ENCODE peak calls at places on chromosomes 4 and X, in ten cellular contexts. F is H1; V is ACHN; N is cardiac muscle cell; L is NAMALWA; J is GM13976; T is NCI-H1694 treated with DMSO at 0.1 percent for 48 hours; S is NK-92 treated with Interleukin-12 subunit alpha and Interleukin-12 subunit beta, amount 100 ng/mL, for 24 hours; C is stimulated activated CD4-positive, alpha-beta T cell treated with anti-CD3 and anti-CD28 coated beads, Interleukin-2, amount 100 ng/mL, for 24 hours; M is ovary. I is an unnamed sample.

GRCh38 chrX:121014826-121015225 is 29.3 kb upstream of the CT47A1 start:
- DNase-seq in V (no peak), S (no peak), M (no peak), T (no peak), C (no peak), F (no peak), J (no peak), L (no peak), N (no peak), I (no peak)

GRCh38 chr4:84269531-84269930 is 229.6 kb downstream of the NKX6-1 start:
- DNase-seq in F (no peak), C (no peak), T (no peak), M (no peak), S (no peak), V (no peak), N (no peak), J (no peak), L (no peak), I (no peak)

GRCh38 chr4:168919706-168920324 is 90.2 kb downstream of the CBR4 start:
- DNase-seq in F (peak; percentile 46), C (no peak), N (peak; percentile 13), L (no peak), M (no peak), S (no peak), V (no peak), J (no peak), T (no peak), I (no peak)

GRCh38 chr4:10180927-10181744 is 64.5 kb upstream of the WDR1 start:
- DNase-seq in J (peak; percentile 45), S (no peak), C (peak; percentile 22), M (no peak), F (no peak), L (peak; percentile 12), T (no peak), N (no peak), V (no peak), I (peak; percentile 96)

GRCh38 chr4:188029114-188029513 is 33.5 kb downstream of the ZFP42 start:
- DNase-seq in N (no peak), M (no peak), J (no peak), L (no peak), S (no peak), T (no peak), V (no peak), C (no peak), F (no peak), I (no peak)

GRCh38 chrX:117996918-117997480 is 119.6 kb downstream of the KLHL13 start:
- DNase-seq in J (peak; percentile 4), T (no peak), V (peak; percentile 8), C (no peak), S (no peak), F (no peak), M (no peak), N (no peak), L (peak; percentile 2), I (no peak)

GRCh38 chrX:119190251-119190651 is 45.8 kb upstream of the PGRMC1 start:
- DNase-seq in J (no peak), V (no peak), L (no peak), F (no peak), N (no peak), C (no peak), S (no peak), T (no peak), M (no peak), I (no peak)

GRCh38 chr4:113383111-113383785 is 333.8 kb downstream of the ANK2 start:
- DNase-seq in N (no peak), L (no peak), C (no peak), T (no peak), V (no peak), S (no peak), F (no peak), M (no peak), J (no peak), I (no peak)

GRCh38 chr4:137267024-137267423 is 265.3 kb downstream of the PCDH18 start:
- DNase-seq in N (no peak), J (no peak), T (no peak), C (no peak), L (no peak), V (no peak), M (no peak), F (no peak), S (no peak), I (no peak)

GRCh38 chrX:24301060-24301459 is 12.8 kb downstream of the SUPT20HL2 start:
- DNase-seq in C (no peak), N (no peak), J (no peak), L (no peak), F (no peak), V (no peak), M (no peak), T (no peak), S (no peak), I (no peak)

GRCh38 chr4:83716874-83717273 is 181.0 kb downstream of the GPAT3 start:
- DNase-seq in M (no peak), V (no peak), J (no peak), S (no peak), L (no peak), N (no peak), C (no peak), T (no peak), F (no peak), I (no peak)

GRCh38 chr4:160026720-160027119 is 923.8 kb downstream of the RAPGEF2 start:
- DNase-seq in J (no peak), C (no peak), L (no peak), F (no peak), T (no peak), N (peak; percentile 0), M (no peak), S (no peak), V (peak; percentile 67), I (no peak)

GRCh38 chrX:4710618-4711433 is 997.4 kb upstream of the PRKX start:
- DNase-seq in C (no peak), M (no peak), J (no peak), N (no peak), T (no peak), S (no peak), F (no peak), L (no peak), V (no peak), I (no peak)

GRCh38 chr4:22090655-22091350 is 142.2 kb upstream of the KCNIP4 start:
- DNase-seq in N (peak; percentile 31), S (no peak), F (no peak), J (no peak), L (no peak), M (no peak), T (no peak), C (no peak), V (no peak), I (no peak)

GRCh38 chrX:23908219-23909003 is 605 bp downstream of the CXorf58 start:
- DNase-seq in J (no peak), C (peak; percentile 2), N (peak; percentile 59), L (peak; percentile 69), S (no peak), F (no peak), T (no peak), M (no peak), V (no peak), I (no peak)

GRCh38 chr4:86014599-86014998 is 345.3 kb downstream of the MAPK10 start:
- DNase-seq in L (peak; percentile 46), V (no peak), N (peak; percentile 3), J (peak; percentile 44), F (no peak), M (no peak), T (no peak), C (no peak), S (no peak), I (no peak)

GRCh38 chrX:69060631-69061408 is 104.4 kb downstream of the PJA1 start:
- DNase-seq in N (peak; percentile 54), M (no peak), T (no peak), S (no peak), F (peak; percentile 45), J (no peak), L (no peak), C (no peak), V (no peak), I (no peak)

GRCh38 chr4:26127851-26128337 is 192.9 kb upstream of the RBPJ start:
- DNase-seq in S (no peak), L (no peak), F (no peak), M (no peak), J (no peak), T (no peak), V (no peak), C (no peak), N (no peak), I (no peak)

GRCh38 chr4:184732126-184732525 is 1.8 kb downstream of the CENPU start:
- DNase-seq in S (no peak), L (no peak), M (no peak), V (no peak), N (no peak), F (no peak), C (no peak), J (no peak), T (no peak), I (no peak)

GRCh38 chr4:40455340-40455902 is 120.3 kb downstream of the CHRNA9 start:
- DNase-seq in V (no peak), S (peak; percentile 61), L (no peak), C (no peak), J (no peak), T (no peak), N (no peak), M (no peak), F (no peak), I (no peak)

GRCh38 chr4:47913858-47914218 is 545 bp downstream of the NFXL1 start:
- DNase-seq in J (peak; percentile 42), F (peak; percentile 73), L (peak; percentile 35), V (peak; percentile 16), N (peak; percentile 38), T (no peak), S (peak; percentile 26), C (peak; percentile 50), M (peak; percentile 68), I (peak; percentile 35)

GRCh38 chrX:39766085-39766726 is 331.6 kb downstream of the BCOR start:
- DNase-seq in L (peak; percentile 33), S (no peak), M (no peak), T (no peak), N (no peak), C (no peak), F (no peak), V (no peak), J (no peak), I (no peak)

GRCh38 chr4:77175201-77175610 is 18.2 kb downstream of the CCNG2 start:
- DNase-seq in F (no peak), V (no peak), M (no peak), N (no peak), S (no peak), C (no peak), T (no peak), J (no peak), L (no peak), I (no peak)

GRCh38 chr4:175440776-175441175 is 371.3 kb downstream of the GPM6A start:
- DNase-seq in L (no peak), S (no peak), F (no peak), M (no peak), C (no peak), N (no peak), J (no peak), V (no peak), T (no peak), I (no peak)

GRCh38 chrX:103726477-103726876 is 15.8 kb downstream of the TMEM31 start:
- DNase-seq in C (no peak), L (no peak), M (no peak), N (no peak), J (no peak), F (no peak), S (no peak), V (no peak), T (no peak), I (no peak)

GRCh38 chr4:52126946-52127345 is 75.8 kb downstream of the SPATA18 start:
- DNase-seq in F (no peak), L (no peak), N (no peak), V (no peak), T (no peak), M (no peak), C (no peak), J (no peak), S (no peak), I (no peak)

GRCh38 chr4:108058685-108059440 is 69.2 kb downstream of the HADH start:
- DNase-seq in V (no peak), M (no peak), N (no peak), J (no peak), C (no peak), F (no peak), L (no peak), T (no peak), S (no peak), I (peak; percentile 17)

GRCh38 chr4:169404959-169405358 is 134.2 kb upstream of the SH3RF1 start:
- DNase-seq in N (no peak), C (no peak), S (no peak), L (no peak), M (no peak), J (no peak), F (no peak), V (no peak), T (no peak), I (no peak)

I was measured in K562.